ENCODE peak calls at places on chromosomes 16 and 17, in five cellular contexts. E is GM12892; W is stimulated activated naive CD8-positive, alpha-beta T cell treated with anti-CD3 and anti-CD28 coated beads, Interleukin-15, Interleukin-2, amounts not matched to agents 100 U/mL and 50 U/mL, for 24 hours; R is activated T-cell treated with anti-CD3 and anti-CD28 coated beads, Interleukin-2, amount 50 U/mL, for 4 hours; X is left kidney. J is an unnamed sample.

GRCh38 chr17:81959362-81960129 is 1.4 kb downstream of the NOTUM start:
- DNase-seq in R (peak; percentile 84), E (peak; percentile 83), W (peak; percentile 88), X (peak; percentile 83), J (peak; percentile 83)

GRCh38 chr16:22353188-22353919 is 21.1 kb downstream of the CDR2 start:
- DNase-seq in W (peak; percentile 17), X (peak; percentile 59), R (no peak), E (no peak), J (peak; percentile 57)

GRCh38 chr17:79949646-79950292 is 85.9 kb downstream of the TBC1D16 start:
- DNase-seq in X (no peak), E (no peak), W (no peak), R (no peak), J (peak; percentile 19)

GRCh38 chr16:88953003-88953690 is 23.9 kb downstream of the CBFA2T3 start:
- DNase-seq in W (no peak), X (no peak), E (no peak), R (no peak), J (no peak)

GRCh38 chr17:12028611-12029010 is 7.9 kb downstream of the MAP2K4 start:
- DNase-seq in R (no peak), X (no peak), E (no peak), W (no peak), J (no peak)

GRCh38 chr17:76174072-76174471 is 33.0 kb upstream of the FOXJ1 start:
- DNase-seq in W (no peak), R (no peak), E (no peak), X (peak; percentile 65), J (no peak)

GRCh38 chr17:2438823-2439222 is 38.0 kb upstream of the MNT start:
- DNase-seq in W (no peak), X (no peak), E (no peak), R (no peak), J (no peak)

GRCh38 chr17:48375356-48375755 is 54.7 kb downstream of the SKAP1 start:
- DNase-seq in R (no peak), E (no peak), X (peak; percentile 20), W (no peak), J (no peak)

GRCh38 chr16:19776147-19776546 is 58.1 kb downstream of the IQCK start:
- DNase-seq in W (no peak), X (no peak), E (no peak), R (no peak), J (no peak)

GRCh38 chr16:75064403-75065148 is 52.0 kb downstream of the LDHD start:
- DNase-seq in X (peak; percentile 76), E (no peak), R (peak; percentile 11), W (peak; percentile 20), J (peak; percentile 64)

GRCh38 chr16:3119286-3119685 is 6.9 kb downstream of the ZNF205 start:
- DNase-seq in E (peak; percentile 16), W (no peak), R (no peak), X (no peak), J (no peak)

GRCh38 chr16:55120408-55120807 is 189.7 kb downstream of the IRX5 start:
- DNase-seq in X (peak; percentile 44), W (no peak), E (no peak), R (no peak), J (peak; percentile 26)

GRCh38 chr17:17342242-17342945 is 39.2 kb downstream of the NT5M start:
- DNase-seq in W (no peak), X (no peak), E (no peak), R (no peak), J (peak; percentile 10)

GRCh38 chr17:37791434-37791833 is 46.6 kb upstream of the HNF1B start:
- DNase-seq in E (peak; percentile 32), X (peak; percentile 66), W (peak; percentile 64), R (peak; percentile 14), J (peak; percentile 23)

GRCh38 chr16:73725147-73725546 is 571.5 kb upstream of the PSMD7 start:
- DNase-seq in X (no peak), W (no peak), R (no peak), E (no peak), J (no peak)

GRCh38 chr17:35596530-35597233 is 9.6 kb downstream of the AP2B1 start:
- DNase-seq in X (no peak), R (no peak), W (no peak), E (no peak), J (no peak)

GRCh38 chr17:30433514-30433913 is 43.7 kb upstream of the GOSR1 start:
- DNase-seq in R (no peak), W (no peak), X (no peak), E (no peak), J (peak; percentile 18)

GRCh38 chr17:1724869-1725641 is 551 bp downstream of the WDR81 start:
- DNase-seq in W (no peak), X (peak; percentile 50), E (no peak), R (no peak), J (no peak)

GRCh38 chr17:73910216-73910615 is 266.0 kb upstream of the SDK2 start:
- DNase-seq in W (no peak), R (no peak), E (no peak), X (no peak), J (no peak)

GRCh38 chr16:24075929-24076716 is 180.0 kb upstream of the CACNG3 start:
- DNase-seq in W (peak; percentile 20), R (no peak), E (peak; percentile 15), X (peak; percentile 26), J (peak; percentile 40)

GRCh38 chr16:68668266-68668665 is 23.2 kb downstream of the CDH3 start:
- DNase-seq in R (no peak), X (no peak), W (peak; percentile 27), E (no peak), J (no peak)

GRCh38 chr16:2149630-2150417 is 1.4 kb downstream of the RAB26 start:
- DNase-seq in E (no peak), W (peak; percentile 53), X (no peak), R (no peak), J (no peak)

GRCh38 chr17:33291248-33292183 is 1.6 kb downstream of the ASIC2 start:
- DNase-seq in X (peak; percentile 77), R (no peak), W (peak; percentile 6), E (no peak), J (peak; percentile 50)

GRCh38 chr17:29615048-29615385 is 7.7 kb downstream of the CORO6 start:
- DNase-seq in R (peak; percentile 51), E (no peak), W (peak; percentile 73), X (peak; percentile 29), J (no peak)

GRCh38 chr17:10177921-10178788 is 20.3 kb downstream of the GAS7 start:
- DNase-seq in X (peak; percentile 36), E (no peak), R (no peak), W (no peak), J (peak; percentile 51)

GRCh38 chr17:17813055-17813724 is 23.6 kb downstream of the SREBF1 start:
- DNase-seq in X (no peak), W (no peak), E (no peak), R (no peak), J (no peak)

GRCh38 chr17:53655591-53655990 is 167.1 kb upstream of the KIF2B start:
- DNase-seq in W (no peak), X (no peak), R (no peak), E (no peak), J (no peak)

GRCh38 chr16:29983420-29984136 is 9.9 kb downstream of the TAOK2 start:
- DNase-seq in R (no peak), E (no peak), W (no peak), X (no peak), J (no peak)

GRCh38 chr16:85376292-85377095 is 236.6 kb upstream of the GSE1 start:
- DNase-seq in W (no peak), R (no peak), E (no peak), X (no peak), J (no peak)

GRCh38 chr16:31819948-31820347 is 53.7 kb upstream of the ZNF267 start:
- DNase-seq in W (no peak), X (no peak), R (no peak), E (no peak), J (no peak)

GRCh38 chr17:55576237-55576998 is 65.2 kb upstream of the SMIM36 start:
- DNase-seq in R (no peak), X (peak; percentile 48), W (no peak), E (no peak), J (peak; percentile 18)

GRCh38 chr17:29107084-29107483 is 64.1 kb downstream of the PIPOX start:
- DNase-seq in E (no peak), R (no peak), X (no peak), W (no peak), J (no peak)

GRCh38 chr16:89565256-89565505 is 4.7 kb downstream of the RPL13 start:
- DNase-seq in X (no peak), R (no peak), W (no peak), E (no peak), J (no peak)

GRCh38 chr17:72997559-72997958 is 94.9 kb downstream of the SLC39A11 start:
- DNase-seq in E (no peak), X (no peak), W (no peak), R (no peak), J (no peak)

GRCh38 chr16:13264749-13265552 is 363.6 kb downstream of the SHISA9 start:
- DNase-seq in R (no peak), E (no peak), X (peak; percentile 0), W (no peak), J (no peak)

GRCh38 chr17:57604771-57605733 is 140.0 kb downstream of the CCDC182 start:
- DNase-seq in W (peak; percentile 59), X (peak; percentile 75), R (no peak), E (peak; percentile 50), J (peak; percentile 74)

GRCh38 chr16:81927561-81928185 is 83.6 kb downstream of the SDR42E1 start:
- DNase-seq in W (no peak), X (no peak), E (no peak), R (no peak), J (no peak)